ENCODE peak calls at places on chromosome 1, in six cellular contexts. O, E, D, C, P and U are unnamed samples. For H3K36me3, the result is how much of the 10 kb centered on the place peaks cover.

GRCh38 chr1:196897158-196897828 is 9.4 kb downstream of the CFHR4 start:
- DNase-seq in O (no peak), E (peak), D (peak), C (no peak), P (no peak), U (no peak)

GRCh38 chr1:167221126-167221803 is 579 bp downstream of the POU2F1 start:
- DNase-seq in O (peak), E (peak), D (no peak), C (no peak), P (no peak), U (no peak)

GRCh38 chr1:221263831-221264767 is 384.9 kb downstream of the HLX start:
- DNase-seq in O (peak), E (peak), D (peak), C (peak), P (peak), U (peak)

GRCh38 chr1:229093546-229094336 is 177.2 kb upstream of the RAB4A start:
- DNase-seq in O (no peak), E (no peak), D (no peak), C (no peak), P (peak), U (no peak)

GRCh38 chr1:16978589-16979474 is 1.6 kb downstream of the MFAP2 start:
- DNase-seq in O (peak), E (peak), D (no peak), C (no peak), P (no peak), U (no peak)

GRCh38 chr1:241376711-241377110 is 19.7 kb upstream of the RGS7 start:
- DNase-seq in O (no peak), E (no peak), D (no peak), C (no peak), P (no peak), U (no peak)

GRCh38 chr1:238951809-238952208 is 434.6 kb upstream of the CHRM3 start:
- DNase-seq in O (peak), E (no peak), D (no peak), C (no peak), P (no peak), U (peak)

GRCh38 chr1:35557118-35557610 is at the start of gene KIAA0319L:
- DNase-seq in O (peak), E (peak), D (peak), C (no peak), P (no peak), U (no peak)

GRCh38 chr1:115679141-115679611 is 37.4 kb downstream of the VANGL1 start:
- DNase-seq in O (no peak), E (no peak), D (peak), C (no peak), P (no peak), U (no peak)

GRCh38 chr1:115678141-115678540 is 36.4 kb downstream of the VANGL1 start:
- DNase-seq in O (no peak), E (no peak), D (no peak), C (no peak), P (no peak), U (no peak)

GRCh38 chr1:115676498-115677171 is 34.9 kb downstream of the VANGL1 start:
- DNase-seq in O (no peak), E (no peak), D (no peak), C (no peak), P (no peak), U (no peak)

GRCh38 chr1:115677172-115677542 is 35.4 kb downstream of the VANGL1 start:
- DNase-seq in O (no peak), E (no peak), D (no peak), C (peak), P (no peak), U (peak)

DNA sequence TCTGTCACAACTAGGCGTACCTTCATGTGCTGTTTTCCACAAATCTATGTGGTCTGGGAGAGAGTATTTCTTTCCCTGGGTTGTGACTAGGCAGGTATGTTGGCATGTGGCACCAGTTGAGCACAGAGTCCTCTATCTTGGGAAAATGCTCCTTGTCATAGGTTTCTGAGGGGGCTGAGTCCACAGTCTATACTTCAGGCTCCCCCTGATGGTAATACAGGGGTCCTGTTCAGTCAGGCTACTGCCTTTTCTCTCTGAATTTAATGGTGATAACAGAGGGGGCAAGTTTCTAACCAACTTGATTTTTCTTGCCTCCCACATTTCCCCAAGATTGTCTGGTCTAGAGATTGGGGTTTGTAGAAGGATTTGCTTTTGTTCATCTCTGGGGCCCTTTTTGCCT is 35.8 kb downstream of the VANGL1 start:
- DNase-seq in O (no peak), E (no peak), D (peak), C (no peak), P (no peak), U (no peak)
- H3K36me3 ChIP-seq in O (under half), E (under half), D (under half), C (under half), P (under half), U (half or more)

DNA sequence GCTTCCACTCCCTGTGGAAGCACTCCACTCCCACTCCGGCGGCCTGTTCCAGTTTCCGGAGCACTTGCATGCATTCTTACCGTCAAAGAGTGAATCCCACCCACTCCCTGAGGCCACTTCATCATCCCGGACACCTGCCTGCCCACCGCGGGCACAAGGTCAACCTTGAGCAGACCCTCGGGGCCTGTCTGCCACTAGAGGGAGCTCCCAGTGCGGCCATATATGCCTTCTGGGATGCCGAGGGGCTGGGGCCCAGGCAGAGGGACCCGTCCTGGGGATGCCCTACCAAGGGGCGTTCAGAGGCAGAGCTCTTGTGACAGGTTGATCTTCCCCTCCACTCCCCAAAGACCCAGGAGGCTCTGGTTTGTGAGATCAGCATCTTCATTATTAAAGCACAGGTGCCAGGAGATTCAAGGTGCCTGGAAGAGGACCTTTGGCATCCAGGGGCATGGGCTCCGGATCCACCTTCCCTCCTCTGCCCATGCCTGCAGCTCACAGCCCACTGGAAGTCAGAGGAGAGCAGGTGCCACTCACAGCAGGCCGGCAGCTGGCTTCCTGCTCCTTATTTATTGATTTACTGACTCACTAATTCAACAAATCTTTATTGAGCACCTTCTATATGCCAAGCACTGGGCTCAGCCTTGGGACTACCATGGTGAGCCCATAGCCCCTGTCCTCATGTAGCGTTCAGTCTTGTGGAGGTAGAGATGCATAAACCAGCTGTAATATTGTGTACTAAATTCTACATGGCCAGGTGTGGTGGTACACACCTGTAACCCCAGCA is 47.3 kb downstream of the UBIAD1 start:
- DNase-seq in O (peak), E (peak), D (peak), C (no peak), P (no peak), U (peak)
- TF ChIP-seq YY1 in O (no peak), E (peak), D (no peak), C (peak), P (no peak), U (no peak)

DNA sequence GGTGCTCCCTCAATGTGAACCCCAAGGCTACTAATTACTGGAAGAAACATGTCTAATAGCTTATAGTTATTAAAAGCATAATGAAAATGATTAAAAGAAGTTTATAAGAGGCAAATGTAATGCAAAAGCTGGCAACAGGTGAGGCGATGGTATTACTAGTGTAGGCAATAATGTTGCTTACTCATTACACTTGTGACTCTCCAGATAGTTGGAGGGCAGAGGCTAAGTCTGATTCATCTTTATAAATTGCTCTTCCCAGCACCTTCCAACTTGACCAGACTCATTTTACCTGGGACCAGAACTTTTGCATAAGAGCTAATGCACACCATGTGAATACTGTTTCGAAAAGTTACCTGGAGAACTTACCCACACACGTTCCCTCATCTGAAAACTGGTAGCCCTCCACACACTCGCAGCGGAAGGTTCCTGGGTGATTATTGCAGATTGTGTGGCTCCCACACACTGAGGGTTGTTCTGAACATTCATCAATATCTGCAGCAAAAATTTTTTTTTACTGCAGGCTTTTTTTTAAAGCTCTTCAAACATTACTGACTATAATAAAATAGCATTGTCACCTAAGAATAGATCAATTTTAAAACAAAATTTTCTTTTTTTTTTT is 48.0 kb downstream of the NID1 start:
- DNase-seq in O (no peak), E (no peak), D (no peak), C (no peak), P (no peak), U (no peak)
- H3K36me3 ChIP-seq in O (under half), E (under half), D (under half), C (under half), P (under half), U (under half)

GRCh38 chr1:236141447-236142357 is 637 bp upstream of the GPR137B start:
- DNase-seq in O (peak), E (peak), D (no peak), C (no peak), P (no peak), U (no peak)

GRCh38 chr1:236144446-236145150 is 2.3 kb downstream of the GPR137B start:
- DNase-seq in O (peak), E (no peak), D (no peak), C (no peak), P (no peak), U (no peak)

GRCh38 chr1:236142358-236143103 is at the start of gene GPR137B:
- DNase-seq in O (peak), E (peak), D (peak), C (no peak), P (no peak), U (no peak)

GRCh38 chr1:236144033-236144432 is 1.7 kb downstream of the GPR137B start:
- DNase-seq in O (no peak), E (no peak), D (no peak), C (no peak), P (no peak), U (no peak)

DNA sequence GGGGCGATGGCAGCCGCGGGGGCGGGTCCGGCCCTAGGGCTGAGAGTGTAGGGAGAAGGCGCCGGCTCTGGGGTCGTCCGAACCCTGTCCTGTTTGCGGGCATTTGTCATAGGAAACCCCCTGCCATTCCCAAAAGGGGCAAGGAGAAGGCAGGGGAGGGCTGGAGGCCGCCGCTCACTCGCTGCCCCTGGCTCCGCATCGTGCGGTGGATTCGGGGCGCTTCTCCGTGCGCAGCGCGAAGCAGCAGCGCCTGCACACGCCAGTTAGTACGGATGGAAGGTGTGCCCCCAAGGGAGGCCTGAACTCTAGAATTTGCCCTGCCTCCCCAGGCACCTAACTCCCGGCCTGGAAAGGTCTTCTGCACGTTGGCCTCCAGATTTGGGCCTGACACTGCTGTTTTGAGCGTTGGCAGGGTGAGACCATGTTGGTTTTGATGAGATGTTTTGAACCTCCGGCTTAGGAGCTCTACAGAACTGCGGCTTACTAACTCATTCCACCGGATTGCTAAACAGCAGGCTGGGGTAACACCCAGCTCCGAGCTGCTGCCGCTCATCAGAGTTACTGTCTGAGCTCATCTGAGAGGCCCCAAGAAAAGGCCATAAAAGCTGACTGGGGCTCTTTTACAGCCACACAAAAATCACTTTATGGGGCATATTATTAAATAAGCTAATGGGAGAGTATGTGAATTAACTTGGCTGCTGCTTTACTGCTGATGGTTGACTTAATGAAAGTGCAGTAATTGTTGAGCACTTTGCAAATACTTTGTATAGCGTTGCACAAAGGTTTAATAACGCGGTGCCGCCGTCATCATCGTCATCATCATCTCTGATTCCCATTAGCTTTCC is 987 bp downstream of the GPR137B start:
- DNase-seq in O (peak), E (no peak), D (no peak), C (no peak), P (no peak), U (no peak)
- TF ChIP-seq YY1 in O (no peak), E (no peak), D (no peak), C (no peak), P (no peak), U (no peak)

GRCh38 chr1:164659621-164660414 is 100.8 kb downstream of the PBX1 start:
- DNase-seq in O (no peak), E (no peak), D (no peak), C (no peak), P (peak), U (no peak)
- H3K36me3 ChIP-seq in O (under half), E (under half), D (under half), C (under half), P (under half), U (under half)

DNA sequence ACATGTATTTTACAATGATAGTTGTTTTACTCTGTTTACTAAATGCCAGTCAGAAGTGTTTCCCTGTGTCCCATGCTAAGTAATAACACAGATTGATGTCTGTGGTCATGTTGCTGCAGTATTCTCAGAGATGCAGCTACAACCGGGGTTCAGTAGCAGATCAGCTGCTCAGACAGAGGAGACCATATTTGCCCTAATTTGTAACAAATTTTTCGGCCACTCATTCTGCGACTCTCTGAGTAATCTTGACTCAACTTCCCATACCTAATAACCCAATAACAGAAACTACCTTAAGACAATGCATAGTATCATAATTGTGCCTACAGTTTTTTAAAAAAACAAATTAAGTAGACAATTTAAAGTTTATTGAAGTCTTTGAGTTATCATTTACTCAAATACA is 32.6 kb downstream of the NIBAN1 start:
- DNase-seq in O (no peak), E (no peak), D (no peak), C (peak), P (no peak), U (no peak)
- TF ChIP-seq YY1 in O (no peak), E (no peak), D (no peak), C (peak), P (no peak), U (no peak)